ENCODE peak calls at places on chromosomes 12 and 14, in four cellular contexts. T is Panc1, C is prostate gland, Q is endothelial cell of umbilical vein. Z is an unnamed sample.

GRCh38 chr12:92421701-92422100 is 276.1 kb upstream of the BTG1 start:
- DNase-seq in C (no peak), Q (peak), T (no peak), Z (no peak)

GRCh38 chr14:24818054-24818822 is 184.2 kb upstream of the GZMB start:
- DNase-seq in Q (peak), T (no peak), C (no peak), Z (no peak)

GRCh38 chr14:54572316-54572715 is 5.4 kb downstream of the SAMD4A start:
- DNase-seq in Q (peak), T (no peak), C (no peak), Z (no peak)

GRCh38 chr12:64088431-64089349 is 133.4 kb downstream of the KICS2 start:
- DNase-seq in Q (peak), T (peak), C (peak), Z (peak)

GRCh38 chr12:14768823-14769405 is 34.4 kb downstream of the WBP11 start:
- DNase-seq in C (no peak), T (no peak), Q (no peak), Z (no peak)

GRCh38 chr12:96335270-96335669 is 65.0 kb downstream of the CDK17 start:
- DNase-seq in Q (peak), C (no peak), T (no peak), Z (no peak)

GRCh38 chr12:76311796-76312195 is 36.4 kb downstream of the BBS10 start:
- DNase-seq in Q (no peak), C (no peak), T (no peak), Z (no peak)

GRCh38 chr12:110458756-110459155 is 8.6 kb upstream of the ARPC3 start:
- DNase-seq in Q (no peak), T (no peak), C (no peak), Z (no peak)

GRCh38 chr12:54680374-54680773 is 32.2 kb upstream of the DCD start:
- DNase-seq in T (peak), C (no peak), Q (no peak), Z (no peak)

GRCh38 chr12:104729610-104730446 is 228.3 kb downstream of the SLC41A2 start:
- DNase-seq in Q (no peak), T (no peak), C (no peak), Z (no peak)

GRCh38 chr12:110042260-110042659 is 6.1 kb downstream of the C12orf76 start:
- DNase-seq in Q (no peak), C (no peak), T (no peak), Z (no peak)

GRCh38 chr14:47278233-47278842 is 397.1 kb downstream of the MDGA2 start:
- DNase-seq in Q (peak), T (no peak), C (no peak), Z (peak)

GRCh38 chr12:103114296-103115055 is 157.0 kb downstream of the ASCL1 start:
- DNase-seq in Q (no peak), T (no peak), C (no peak), Z (no peak)

GRCh38 chr12:79634957-79635471 is 55.8 kb downstream of the PAWR start:
- DNase-seq in C (no peak), Q (no peak), T (no peak), Z (no peak)

GRCh38 chr12:22738945-22739344 is 114.0 kb downstream of the ETNK1 start:
- DNase-seq in Q (no peak), T (no peak), C (no peak), Z (no peak)

GRCh38 chr12:96190403-96191170 is 3.6 kb upstream of the ELK3 start:
- DNase-seq in C (no peak), Q (no peak), T (no peak), Z (no peak)

GRCh38 chr14:68695326-68695768 is 97.5 kb downstream of the ZFP36L1 start:
- DNase-seq in C (no peak), T (peak), Q (peak), Z (no peak)

GRCh38 chr14:21039059-21039422 is 3.1 kb upstream of the RNASE7 start:
- DNase-seq in Q (peak), T (no peak), C (peak), Z (no peak)

GRCh38 chr12:109944561-109944960 is 44.5 kb downstream of the TCHP start:
- DNase-seq in C (no peak), T (no peak), Q (no peak), Z (no peak)

GRCh38 chr12:138898-139534 is 72.4 kb downstream of the IQSEC3 start:
- DNase-seq in Q (no peak), C (no peak), T (no peak), Z (no peak)

GRCh38 chr12:111440152-111440551 is 34.4 kb downstream of the SH2B3 start:
- DNase-seq in T (no peak), Q (no peak), C (no peak), Z (no peak)

GRCh38 chr12:51631591-51631990 is 40.6 kb downstream of the SCN8A start:
- DNase-seq in T (no peak), C (no peak), Q (peak), Z (no peak)

GRCh38 chr12:3048540-3048939 is 28.6 kb upstream of the TSPAN9 start:
- DNase-seq in T (no peak), Q (no peak), C (no peak), Z (no peak)

GRCh38 chr12:3045494-3045893 is 31.7 kb upstream of the TSPAN9 start:
- DNase-seq in C (no peak), T (no peak), Q (no peak), Z (no peak)

GRCh38 chr12:3047961-3048360 is 29.2 kb upstream of the TSPAN9 start:
- DNase-seq in Q (peak), T (no peak), C (no peak), Z (no peak)

GRCh38 chr12:3045989-3046388 is 31.2 kb upstream of the TSPAN9 start:
- DNase-seq in T (no peak), Q (no peak), C (no peak), Z (no peak)

DNA sequence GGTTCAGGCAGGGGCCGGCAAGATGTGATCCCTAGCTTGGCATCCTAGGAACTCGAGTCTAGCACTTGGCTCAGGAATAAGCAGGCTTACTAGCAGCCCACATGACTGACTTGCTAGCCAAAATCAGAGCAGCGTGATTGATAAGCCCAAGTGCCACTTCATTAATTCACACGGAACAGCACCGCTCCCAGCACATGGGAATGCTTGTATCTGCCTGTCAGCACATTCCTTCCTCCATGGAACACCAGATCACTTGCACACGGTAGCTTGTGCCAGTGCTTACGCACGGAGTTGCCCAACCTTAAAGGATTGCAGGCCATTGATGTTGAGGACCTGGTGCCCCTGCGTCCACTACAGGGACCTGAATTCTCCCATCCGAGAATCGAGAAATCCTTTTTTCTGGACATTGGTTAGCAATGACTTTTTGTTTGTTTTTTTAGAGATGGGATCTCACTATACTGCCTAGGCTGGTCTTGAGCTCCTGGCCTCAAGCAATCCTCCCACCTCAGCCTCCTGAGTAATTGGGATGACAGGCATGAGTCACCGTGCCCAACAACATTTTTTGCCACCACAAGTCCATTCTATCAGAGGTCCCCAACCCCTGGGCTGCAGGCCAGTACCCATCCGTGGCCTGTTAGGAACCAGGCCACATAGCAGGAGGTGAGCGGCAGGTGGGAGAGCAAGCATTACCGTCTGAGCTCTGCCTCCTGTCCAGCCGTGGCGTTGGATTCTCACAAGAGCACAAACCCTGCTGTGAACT is 30.6 kb upstream of the TSPAN9 start:
- DNase-seq in C (no peak), T (no peak), Q (no peak), Z (no peak)
- TF ChIP-seq POLR2AphosphoS5 in C (no peak), T (no peak), Q (no peak), Z (no peak)

GRCh38 chr14:59631237-59631636 is 54.6 kb upstream of the CCDC175 start:
- DNase-seq in Q (no peak), C (no peak), T (no peak), Z (peak)

GRCh38 chr14:59629384-59630158 is 53.0 kb upstream of the CCDC175 start:
- DNase-seq in C (no peak), T (no peak), Q (no peak), Z (no peak)

GRCh38 chr14:59632381-59632780 is 55.8 kb upstream of the CCDC175 start:
- DNase-seq in T (no peak), Q (peak), C (peak), Z (no peak)

GRCh38 chr14:59627011-59627520 is 50.5 kb upstream of the CCDC175 start:
- DNase-seq in Q (no peak), C (no peak), T (no peak), Z (no peak)

GRCh38 chr14:59630281-59630963 is 53.8 kb upstream of the CCDC175 start:
- DNase-seq in Q (no peak), C (no peak), T (no peak), Z (no peak)
- TF ChIP-seq POLR2AphosphoS5 in Q (no peak), C (no peak), T (no peak), Z (no peak)

GRCh38 chr12:6635375-6635855 is 344 bp downstream of the LPAR5 start:
- DNase-seq in C (no peak), Q (no peak), T (no peak), Z (peak)
- TF ChIP-seq POLR2AphosphoS5 in C (no peak), Q (no peak), T (no peak), Z (no peak)

GRCh38 chr12:106942775-106943174 is 12.9 kb upstream of the TMEM263 start:
- DNase-seq in T (no peak), Q (no peak), C (no peak), Z (no peak)
- TF ChIP-seq POLR2AphosphoS5 in T (no peak), Q (no peak), C (no peak), Z (no peak)

DNA sequence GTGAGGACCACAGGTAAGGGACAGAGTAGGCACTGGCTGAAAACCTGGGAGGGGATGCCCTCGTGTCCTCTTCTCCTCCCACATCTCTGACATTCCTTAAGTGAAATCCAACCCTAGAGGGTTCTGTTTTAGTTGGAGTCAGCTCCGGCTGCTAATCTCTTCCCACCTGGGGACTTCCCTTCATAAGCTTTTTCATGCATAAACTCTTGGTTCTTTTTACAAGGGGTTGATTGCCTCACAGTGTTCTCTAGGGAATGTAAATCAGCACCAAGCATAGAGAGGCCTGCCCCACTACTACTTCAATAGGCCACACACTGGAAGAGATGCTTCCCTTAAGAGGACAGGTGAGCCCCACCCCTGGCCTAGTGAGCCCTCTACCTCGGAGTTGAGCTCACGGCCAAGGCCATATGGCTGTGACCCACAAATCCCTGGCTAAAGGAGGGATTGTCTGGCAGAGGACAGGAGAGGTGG is 3.2 kb upstream of the SYNDIG1L start:
- DNase-seq in T (no peak), C (no peak), Q (no peak), Z (no peak)
- TF ChIP-seq POLR2AphosphoS5 in T (no peak), C (no peak), Q (no peak), Z (no peak)

GRCh38 chr14:45253070-45253753 is at the start of gene MIS18BP1:
- DNase-seq in Q (peak), C (peak), T (peak), Z (peak)

GRCh38 chr14:45247427-45247826 is 5.6 kb downstream of the MIS18BP1 start:
- DNase-seq in C (no peak), Q (no peak), T (no peak), Z (no peak)

GRCh38 chr14:45252356-45253069 is 489 bp downstream of the MIS18BP1 start:
- DNase-seq in C (peak), T (no peak), Q (peak), Z (peak)

GRCh38 chr14:45251912-45252311 is 1.1 kb downstream of the MIS18BP1 start:
- DNase-seq in C (no peak), T (no peak), Q (peak), Z (peak)

GRCh38 chr14:45249847-45250575 is 3.0 kb downstream of the MIS18BP1 start:
- DNase-seq in C (no peak), T (no peak), Q (peak), Z (no peak)
- TF ChIP-seq POLR2AphosphoS5 in C (peak), T (no peak), Q (no peak), Z (peak)

GRCh38 chr12:13173012-13173441 is 23.5 kb upstream of the EMP1 start:
- DNase-seq in C (no peak), Q (no peak), T (no peak), Z (no peak)

GRCh38 chr12:13170892-13171490 is 25.5 kb upstream of the EMP1 start:
- DNase-seq in Q (no peak), T (no peak), C (no peak), Z (no peak)

GRCh38 chr12:13171921-13172859 is 24.3 kb upstream of the EMP1 start:
- DNase-seq in T (no peak), C (peak), Q (no peak), Z (no peak)

GRCh38 chr12:13175499-13175898 is 21.0 kb upstream of the EMP1 start:
- DNase-seq in Q (no peak), C (no peak), T (no peak), Z (no peak)

GRCh38 chr12:13173537-13173936 is 23.0 kb upstream of the EMP1 start:
- DNase-seq in T (no peak), Q (peak), C (no peak), Z (no peak)
- TF ChIP-seq POLR2AphosphoS5 in T (no peak), Q (no peak), C (no peak), Z (no peak)

GRCh38 chr14:91899777-91900176 is 32.4 kb upstream of the TC2N start:
- DNase-seq in Q (no peak), C (no peak), T (no peak), Z (no peak)

GRCh38 chr14:91899213-91899612 is 31.9 kb upstream of the TC2N start:
- DNase-seq in Q (no peak), C (no peak), T (no peak), Z (no peak)

GRCh38 chr14:91896419-91896818 is 29.1 kb upstream of the TC2N start:
- DNase-seq in T (no peak), C (no peak), Q (no peak), Z (no peak)

GRCh38 chr14:91898256-91898843 is 31.0 kb upstream of the TC2N start:
- DNase-seq in C (no peak), Q (no peak), T (no peak), Z (no peak)

GRCh38 chr14:91897121-91897701 is 29.9 kb upstream of the TC2N start:
- DNase-seq in C (peak), Q (peak), T (no peak), Z (no peak)
- TF ChIP-seq POLR2AphosphoS5 in C (no peak), Q (no peak), T (no peak), Z (no peak)

GRCh38 chr12:91098942-91099341 is 12.4 kb downstream of the LUM start:
- DNase-seq in T (no peak), Q (no peak), C (no peak), Z (no peak)
- TF ChIP-seq POLR2AphosphoS5 in T (no peak), Q (no peak), C (no peak), Z (no peak)

GRCh38 chr12:47785036-47785886 is 12.2 kb downstream of the SLC48A1 start:
- DNase-seq in C (no peak), T (no peak), Q (no peak), Z (no peak)

GRCh38 chr12:47782372-47782770 is 9.3 kb downstream of the SLC48A1 start:
- DNase-seq in Q (no peak), T (no peak), C (no peak), Z (no peak)

GRCh38 chr12:47781479-47782371 is 8.7 kb downstream of the SLC48A1 start:
- DNase-seq in Q (no peak), T (no peak), C (peak), Z (no peak)

GRCh38 chr12:47783821-47784819 is 11.1 kb downstream of the SLC48A1 start:
- DNase-seq in T (no peak), C (no peak), Q (no peak), Z (no peak)

GRCh38 chr12:47783024-47783755 is 10.2 kb downstream of the SLC48A1 start:
- DNase-seq in Q (no peak), T (no peak), C (no peak), Z (no peak)
- TF ChIP-seq POLR2AphosphoS5 in Q (no peak), T (no peak), C (no peak), Z (no peak)

Z was measured in HL-60.